ENCODE peak calls at places on chromosomes 13 and 19, in five cellular contexts. H is endothelial cell of umbilical vein; A is stimulated activated CD4-positive, alpha-beta T cell treated with anti-CD3 and anti-CD28 coated beads, Interleukin-12 subunit alpha, Interleukin-12 subunit beta, amount 100 ng/mL, for 48 hours; E is H9; V is left cardiac atrium. F is an unnamed sample.

GRCh38 chr19:18908917-18909619 is 10.1 kb downstream of the COPE start:
- DNase-seq in H (no peak), A (no peak), E (no peak), V (no peak), F (no peak)

GRCh38 chr13:20353973-20354372 is 121.9 kb upstream of the GJB6 start:
- DNase-seq in H (no peak), A (no peak), E (no peak), V (no peak), F (no peak)

GRCh38 chr13:30569901-30570576 is 47.7 kb upstream of the USPL1 start:
- DNase-seq in H (no peak), A (no peak), E (peak), V (peak), F (peak)

GRCh38 chr19:5691205-5691929 is 1.3 kb downstream of the RPL36 start:
- DNase-seq in H (peak), A (peak), E (peak), V (peak), F (no peak)

GRCh38 chr19:15456871-15457700 is 7.3 kb downstream of the RASAL3 start:
- DNase-seq in H (no peak), A (no peak), E (peak), V (no peak), F (peak)

GRCh38 chr13:47665041-47665440 is 336.0 kb downstream of the SUCLA2 start:
- DNase-seq in H (no peak), A (no peak), E (no peak), V (no peak), F (no peak)

GRCh38 chr19:42442833-42443232 is at the start of gene CXCL17:
- DNase-seq in H (no peak), A (no peak), E (no peak), V (no peak), F (no peak)

GRCh38 chr19:7478173-7478842 is 10.5 kb downstream of the PEX11G start:
- DNase-seq in H (no peak), A (no peak), E (no peak), V (no peak), F (no peak)

GRCh38 chr19:5287066-5287465 is 53.5 kb downstream of the PTPRS start:
- DNase-seq in H (no peak), A (no peak), E (no peak), V (no peak), F (no peak)

GRCh38 chr13:50129923-50130685 is 114.9 kb downstream of the KCNRG start:
- DNase-seq in H (no peak), A (no peak), E (peak), V (peak), F (no peak)

GRCh38 chr19:812819-813358 is 8.9 kb downstream of the PLPPR3 start:
- DNase-seq in H (no peak), A (no peak), E (no peak), V (no peak), F (no peak)

GRCh38 chr13:41651413-41652068 is 194.2 kb downstream of the RGCC start:
- DNase-seq in H (no peak), A (no peak), E (no peak), V (no peak), F (no peak)

GRCh38 chr19:952680-953500 is 27.1 kb downstream of the ARID3A start:
- DNase-seq in H (no peak), A (no peak), E (no peak), V (no peak), F (no peak)

GRCh38 chr19:51380379-51380778 is 7.4 kb downstream of the LIM2 start:
- DNase-seq in H (no peak), A (no peak), E (no peak), V (no peak), F (no peak)

GRCh38 chr13:19591864-19592263 is 30.5 kb upstream of the TPTE2 start:
- DNase-seq in H (no peak), A (no peak), E (no peak), V (no peak), F (no peak)

GRCh38 chr13:30898070-30898469 is 8.0 kb upstream of the MEDAG start:
- DNase-seq in H (no peak), A (no peak), E (no peak), V (no peak), F (no peak)

GRCh38 chr19:12703056-12703455 is 6.6 kb upstream of the FBXW9 start:
- DNase-seq in H (peak), A (no peak), E (peak), V (no peak), F (peak)

GRCh38 chr13:28173793-28174192 is 35.4 kb downstream of the PAN3 start:
- DNase-seq in H (no peak), A (no peak), E (no peak), V (no peak), F (no peak)

GRCh38 chr13:24875566-24875965 is 111.6 kb downstream of the RNF17 start:
- DNase-seq in H (no peak), A (no peak), E (no peak), V (no peak), F (no peak)

GRCh38 chr13:24654741-24655140 is 25.5 kb upstream of the ATP12A start:
- DNase-seq in H (no peak), A (no peak), E (no peak), V (no peak), F (no peak)

GRCh38 chr13:110445722-110446569 is 115.6 kb downstream of the RAB20 start:
- DNase-seq in H (no peak), A (no peak), E (no peak), V (no peak), F (no peak)

GRCh38 chr19:38734426-38735256 is 9.6 kb downstream of the CAPN12 start:
- DNase-seq in H (no peak), A (no peak), E (peak), V (no peak), F (no peak)